ENCODE peak calls at places on chromosomes 4 and X, in six cellular contexts. One of them, this sample, is unnamed.

GRCh38 chrX:23127586-23127985 is 127.8 kb downstream of the DDX53 start:
- DNase-seq in DMS79: no peak
- DNase-seq in KG1: no peak
- DNase-seq in AML-193: no peak
- DNase-seq in kidney: no peak
- DNase-seq in ecto neural progenitor cell: no peak
- DNase-seq in this sample: no peak

GRCh38 chr4:87193958-87194675 is 26.3 kb downstream of the KLHL8 start:
- DNase-seq in DMS79: no peak
- DNase-seq in AML-193: no peak
- DNase-seq in KG1: no peak
- DNase-seq in ecto neural progenitor cell: no peak
- DNase-seq in kidney: no peak
- DNase-seq in this sample: no peak

GRCh38 chrX:153462291-153462690 is 8.1 kb downstream of the HAUS7 start:
- DNase-seq in KG1: no peak
- DNase-seq in ecto neural progenitor cell: no peak
- DNase-seq in AML-193: no peak
- DNase-seq in kidney: no peak
- DNase-seq in DMS79: no peak
- DNase-seq in this sample: no peak

GRCh38 chr4:17770845-17771244 is 10.6 kb downstream of the FAM184B start:
- DNase-seq in DMS79: no peak
- DNase-seq in KG1: no peak
- DNase-seq in kidney: no peak
- DNase-seq in AML-193: no peak
- DNase-seq in ecto neural progenitor cell: no peak
- DNase-seq in this sample: no peak

GRCh38 chrX:105694839-105695238 is 127.5 kb upstream of the NRK start:
- DNase-seq in kidney: no peak
- DNase-seq in ecto neural progenitor cell: no peak
- DNase-seq in KG1: no peak
- DNase-seq in AML-193: no peak
- DNase-seq in DMS79: no peak
- DNase-seq in this sample: no peak

GRCh38 chr4:144288011-144288903 is 147.7 kb upstream of the GYPA start:
- DNase-seq in ecto neural progenitor cell: no peak
- DNase-seq in KG1: no peak
- DNase-seq in kidney: no peak
- DNase-seq in AML-193: no peak
- DNase-seq in DMS79: no peak
- DNase-seq in this sample: peak

GRCh38 chrX:20965270-20966044 is 408.8 kb upstream of the CNKSR2 start:
- DNase-seq in DMS79: no peak
- DNase-seq in kidney: no peak
- DNase-seq in AML-193: no peak
- DNase-seq in ecto neural progenitor cell: no peak
- DNase-seq in KG1: no peak
- DNase-seq in this sample: no peak

GRCh38 chr4:122930877-122931276 is 8.5 kb upstream of the NUDT6 start:
- DNase-seq in DMS79: no peak
- DNase-seq in AML-193: peak
- DNase-seq in kidney: no peak
- DNase-seq in KG1: no peak
- DNase-seq in ecto neural progenitor cell: no peak
- DNase-seq in this sample: no peak

GRCh38 chr4:109690690-109691410 is 12.4 kb downstream of the CASP6 start:
- DNase-seq in kidney: no peak
- DNase-seq in DMS79: no peak
- DNase-seq in ecto neural progenitor cell: no peak
- DNase-seq in KG1: no peak
- DNase-seq in AML-193: no peak
- DNase-seq in this sample: no peak

GRCh38 chrX:2654436-2655340 is 36.4 kb upstream of the CD99 start:
- DNase-seq in DMS79: no peak
- DNase-seq in KG1: no peak
- DNase-seq in ecto neural progenitor cell: no peak
- DNase-seq in AML-193: no peak
- DNase-seq in kidney: no peak
- DNase-seq in this sample: no peak

GRCh38 chr4:130542953-130543352 is 1447.0 kb downstream of the C4orf33 start:
- DNase-seq in DMS79: no peak
- DNase-seq in ecto neural progenitor cell: no peak
- DNase-seq in AML-193: no peak
- DNase-seq in kidney: no peak
- DNase-seq in KG1: no peak
- DNase-seq in this sample: no peak

GRCh38 chr4:37999000-37999745 is 39.0 kb downstream of the PTTG2 start:
- DNase-seq in DMS79: no peak
- DNase-seq in ecto neural progenitor cell: no peak
- DNase-seq in KG1: no peak
- DNase-seq in AML-193: no peak
- DNase-seq in kidney: no peak
- DNase-seq in this sample: no peak

GRCh38 chr4:139368990-139369389 is 66.7 kb upstream of the NDUFC1 start:
- DNase-seq in ecto neural progenitor cell: no peak
- DNase-seq in kidney: no peak
- DNase-seq in KG1: no peak
- DNase-seq in DMS79: no peak
- DNase-seq in AML-193: no peak
- DNase-seq in this sample: no peak

GRCh38 chrX:100208076-100208475 is 202.0 kb downstream of the PCDH19 start:
- DNase-seq in AML-193: no peak
- DNase-seq in DMS79: no peak
- DNase-seq in KG1: no peak
- DNase-seq in ecto neural progenitor cell: no peak
- DNase-seq in kidney: no peak
- DNase-seq in this sample: no peak

GRCh38 chrX:139784788-139785187 is 76.8 kb upstream of the MCF2 start:
- DNase-seq in AML-193: no peak
- DNase-seq in ecto neural progenitor cell: no peak
- DNase-seq in KG1: no peak
- DNase-seq in kidney: no peak
- DNase-seq in DMS79: no peak
- DNase-seq in this sample: peak